ENCODE peak calls at places on chromosomes 12 and 14, in ten cellular contexts. C is fibroblast of mammary gland, D is EL, A is amygdala, T is kidney epithelial cell, N is C1 segment of cervical spinal cord, W is neural progenitor cell, G is heart right ventricle, O is stomach, V is NCI-H1092. Y is an unnamed sample.
A peak's percentile ranks its signal among the peaks of the same experiment; 100 is the strongest.

GRCh38 chr14:83217492-83217891 is 1683.8 kb upstream of the SEL1L start:
- DNase-seq in D (peak; percentile 60), T (peak; percentile 9), C (peak; percentile 64), O (no peak), N (no peak), W (peak; percentile 13), G (no peak), A (no peak), V (no peak), Y (peak; percentile 82)

GRCh38 chr12:103773109-103773905 is 67.7 kb downstream of the NT5DC3 start:
- DNase-seq in D (no peak), A (no peak), W (peak; percentile 44), N (no peak), T (no peak), G (peak; percentile 28), C (no peak), V (no peak), O (no peak), Y (no peak)

GRCh38 chr12:122352394-122352793 is 70.1 kb downstream of the CLIP1 start:
- DNase-seq in D (no peak), O (no peak), G (no peak), A (no peak), W (no peak), N (no peak), T (no peak), C (no peak), V (no peak), Y (no peak)

GRCh38 chr12:6200266-6201198 is at the start of gene CD9:
- DNase-seq in O (peak; percentile 75), V (no peak), A (no peak), D (peak; percentile 56), G (peak; percentile 74), W (peak; percentile 63), T (no peak), C (no peak), N (peak; percentile 75), Y (peak; percentile 90)

GRCh38 chr12:52027085-52027843 is 20.5 kb downstream of the TAMALIN start:
- DNase-seq in G (peak; percentile 67), N (no peak), C (no peak), V (no peak), T (no peak), W (peak; percentile 66), D (no peak), A (no peak), O (no peak), Y (no peak)

GRCh38 chr12:130636370-130636769 is 79.7 kb downstream of the RIMBP2 start:
- DNase-seq in W (no peak), C (no peak), D (no peak), G (no peak), A (no peak), T (no peak), N (no peak), V (no peak), O (no peak), Y (no peak)

GRCh38 chr12:88448337-88448944 is 131.8 kb downstream of the KITLG start:
- DNase-seq in D (no peak), N (no peak), V (peak; percentile 69), A (no peak), T (no peak), G (no peak), C (no peak), O (peak; percentile 41), W (peak; percentile 52), Y (no peak)

GRCh38 chr12:56953314-56953713 is 4.1 kb downstream of the RDH16 start:
- DNase-seq in G (no peak), C (no peak), V (no peak), A (no peak), W (no peak), D (no peak), O (no peak), N (no peak), T (no peak), Y (no peak)

GRCh38 chr12:66693901-66694513 is 15.1 kb upstream of the GRIP1 start:
- DNase-seq in A (no peak), V (peak; percentile 45), G (peak; percentile 11), T (peak; percentile 44), C (peak; percentile 74), D (peak; percentile 62), O (no peak), N (no peak), W (peak; percentile 80), Y (no peak)

GRCh38 chr14:53955671-53956426 is 776 bp downstream of the BMP4 start:
- DNase-seq in C (no peak), A (no peak), O (peak; percentile 70), W (peak; percentile 64), T (no peak), D (peak; percentile 74), V (no peak), N (no peak), G (peak; percentile 70), Y (peak; percentile 76)

GRCh38 chr12:94643585-94643984 is 6.8 kb downstream of the TMCC3 start:
- DNase-seq in D (no peak), T (no peak), W (no peak), O (no peak), G (no peak), A (no peak), V (no peak), N (no peak), C (peak; percentile 62), Y (peak; percentile 34)

GRCh38 chr12:88309546-88309945 is 167.4 kb downstream of the TMTC3 start:
- DNase-seq in W (no peak), T (no peak), A (no peak), V (no peak), N (no peak), G (no peak), C (peak; percentile 86), O (no peak), D (peak; percentile 83), Y (no peak)

GRCh38 chr14:46490150-46490769 is 161.3 kb downstream of the RPL10L start:
- DNase-seq in W (peak; percentile 57), O (no peak), V (no peak), A (no peak), G (no peak), T (no peak), D (no peak), C (no peak), N (no peak), Y (no peak)

GRCh38 chr14:92573761-92574498 is 60.3 kb downstream of the RIN3 start:
- DNase-seq in N (no peak), T (no peak), W (no peak), A (no peak), G (no peak), V (no peak), C (no peak), O (no peak), D (no peak), Y (peak; percentile 44)

GRCh38 chr12:124655317-124656213 is 88.2 kb upstream of the NCOR2 start:
- DNase-seq in D (peak; percentile 85), A (peak; percentile 54), T (no peak), C (peak; percentile 95), O (peak; percentile 47), N (peak; percentile 78), G (peak; percentile 87), W (peak; percentile 44), V (peak; percentile 90), Y (peak; percentile 89)

GRCh38 chr12:81465881-81466280 is 293.3 kb downstream of the PPFIA2 start:
- DNase-seq in G (no peak), A (no peak), D (no peak), W (no peak), N (no peak), V (no peak), T (no peak), O (no peak), C (no peak), Y (no peak)

GRCh38 chr12:118188690-118189371 is 52.9 kb downstream of the PEBP1 start:
- DNase-seq in A (peak; percentile 8), V (no peak), O (no peak), D (peak; percentile 22), G (peak; percentile 32), T (no peak), C (peak; percentile 55), N (peak; percentile 52), W (no peak), Y (peak; percentile 29)

GRCh38 chr12:27657296-27657695 is 39.0 kb upstream of the REP15 start:
- DNase-seq in D (no peak), W (no peak), T (no peak), O (no peak), V (no peak), A (no peak), C (peak; percentile 40), N (no peak), G (no peak), Y (no peak)

GRCh38 chr12:128795530-128796361 is 28.0 kb downstream of the SLC15A4 start:
- DNase-seq in A (no peak), C (no peak), T (no peak), G (no peak), D (no peak), W (no peak), V (no peak), O (no peak), N (no peak), Y (no peak)

GRCh38 chr12:4607056-4607455 is 41.8 kb downstream of the AKAP3 start:
- DNase-seq in O (no peak), T (no peak), N (no peak), V (no peak), D (no peak), A (no peak), G (no peak), C (no peak), W (peak; percentile 20), Y (no peak)

GRCh38 chr12:128052341-128052740 is 214.6 kb upstream of the TMEM132C start:
- DNase-seq in C (no peak), D (peak; percentile 8), A (no peak), O (no peak), T (no peak), W (no peak), N (no peak), V (no peak), G (no peak), Y (no peak)

GRCh38 chr12:89051065-89051677 is 301.1 kb downstream of the DUSP6 start:
- DNase-seq in V (peak; percentile 21), G (peak; percentile 44), D (peak; percentile 65), C (peak; percentile 81), T (peak; percentile 31), O (no peak), N (no peak), A (no peak), W (peak; percentile 72), Y (no peak)

GRCh38 chr12:62123721-62124203 is 136.4 kb upstream of the USP15 start:
- DNase-seq in G (peak; percentile 4), D (peak; percentile 33), W (peak; percentile 67), C (peak; percentile 58), O (peak; percentile 31), A (no peak), T (peak; percentile 5), V (no peak), N (no peak), Y (peak; percentile 63)

GRCh38 chr12:26452511-26452910 is 257.1 kb downstream of the SSPN start:
- DNase-seq in D (no peak), O (no peak), V (no peak), G (no peak), N (no peak), T (no peak), A (no peak), W (no peak), C (no peak), Y (no peak)

GRCh38 chr14:64324461-64325255 is 30.5 kb upstream of the ESR2 start:
- DNase-seq in N (no peak), G (no peak), O (no peak), W (no peak), D (peak; percentile 45), A (no peak), T (no peak), C (peak; percentile 55), V (no peak), Y (no peak)

GRCh38 chr12:8948711-8949524 is 527 bp downstream of the M6PR start:
- DNase-seq in A (no peak), W (peak; percentile 75), D (peak; percentile 41), N (no peak), C (peak; percentile 41), G (peak; percentile 16), V (no peak), T (no peak), O (no peak), Y (no peak)

GRCh38 chr14:56125772-56126411 is 7.7 kb downstream of the PELI2 start:
- DNase-seq in D (no peak), A (no peak), C (no peak), W (no peak), O (no peak), T (no peak), V (no peak), G (no peak), N (no peak), Y (no peak)

GRCh38 chr12:101884174-101884573 is 6.8 kb downstream of the DRAM1 start:
- DNase-seq in T (no peak), C (no peak), A (no peak), D (no peak), W (no peak), N (no peak), V (no peak), O (no peak), G (no peak), Y (no peak)